ENCODE peak calls at places on chromosomes 16 and 17, in five cellular contexts. F is cardiac fibroblast, K is heart right ventricle, A is NCI-H446, I is iPS-NIHi11. X is an unnamed sample.

GRCh38 chr16:87922250-87922871 is 14.0 kb downstream of the CA5A start:
- DNase-seq in F (peak; percentile 18), K (peak; percentile 48), A (no peak), I (peak; percentile 31), X (no peak)

GRCh38 chr17:81245665-81246342 is 6.7 kb downstream of the NDUFAF8 start:
- DNase-seq in F (no peak), K (no peak), A (no peak), I (no peak), X (no peak)

GRCh38 chr16:11233727-11234376 is 22.2 kb downstream of the SOCS1 start:
- DNase-seq in F (no peak), K (no peak), A (no peak), I (no peak), X (no peak)

GRCh38 chr17:40004712-40005111 is 10.5 kb upstream of the CSF3 start:
- DNase-seq in F (no peak), K (no peak), A (no peak), I (no peak), X (no peak)

GRCh38 chr17:57578608-57578990 is 166.5 kb downstream of the CCDC182 start:
- DNase-seq in F (no peak), K (no peak), A (no peak), I (no peak), X (no peak)

GRCh38 chr17:58534901-58535421 is 20.5 kb upstream of the MTMR4 start:
- DNase-seq in F (peak; percentile 79), K (no peak), A (no peak), I (no peak), X (no peak)

GRCh38 chr17:13869301-13869700 is 200.0 kb upstream of the COX10 start:
- DNase-seq in F (no peak), K (no peak), A (no peak), I (no peak), X (no peak)

GRCh38 chr17:2050246-2050866 is 4.5 kb upstream of the HIC1 start:
- DNase-seq in F (peak; percentile 59), K (no peak), A (peak; percentile 62), I (peak; percentile 70), X (no peak)